ENCODE peak calls at places on chromosome 14, in four cellular contexts. G, R, T and P are unnamed samples.

GRCh38 chr14:67602995-67603545 is 3.0 kb upstream of the PIGH start:
- DNase-seq in G (peak), R (no peak), T (no peak), P (no peak)

GRCh38 chr14:89918721-89919120 is 35.8 kb downstream of the EFCAB11 start:
- DNase-seq in G (no peak), R (no peak), T (no peak), P (no peak)

GRCh38 chr14:104973215-104974145 is 4.7 kb downstream of the AHNAK2 start:
- DNase-seq in G (peak), R (peak), T (peak), P (peak)

GRCh38 chr14:75450381-75451276 is 22.8 kb downstream of the JDP2 start:
- DNase-seq in G (peak), R (no peak), T (peak), P (peak)

GRCh38 chr14:99231181-99231849 is 40.7 kb downstream of the BCL11B start:
- DNase-seq in G (no peak), R (peak), T (no peak), P (no peak)

GRCh38 chr14:105314287-105315185 is at the start of gene PACS2:
- DNase-seq in G (peak), R (peak), T (peak), P (peak)

GRCh38 chr14:29262979-29263378 is 496.4 kb downstream of the FOXG1 start:
- DNase-seq in G (peak), R (no peak), T (peak), P (no peak)

GRCh38 chr14:80390911-80391310 is 179.6 kb upstream of the DIO2 start:
- DNase-seq in G (peak), R (peak), T (peak), P (no peak)

GRCh38 chr14:65179918-65180724 is 77.8 kb upstream of the MAX start:
- DNase-seq in G (peak), R (no peak), T (peak), P (peak)

GRCh38 chr14:19800282-19801117 is 3.1 kb upstream of the OR4N2 start:
- DNase-seq in G (no peak), R (no peak), T (no peak), P (no peak)

GRCh38 chr14:24426912-24427536 is 2.4 kb downstream of the CBLN3 start:
- DNase-seq in G (no peak), R (no peak), T (no peak), P (no peak)

GRCh38 chr14:68230941-68231717 is 411.6 kb downstream of the RAD51B start:
- DNase-seq in G (peak), R (no peak), T (peak), P (no peak)

GRCh38 chr14:23398348-23398747 is 9.7 kb downstream of the MYH6 start:
- DNase-seq in G (no peak), R (no peak), T (no peak), P (no peak)

GRCh38 chr14:95361373-95362179 is 41.9 kb upstream of the CLMN start:
- DNase-seq in G (peak), R (peak), T (no peak), P (peak)

DNA sequence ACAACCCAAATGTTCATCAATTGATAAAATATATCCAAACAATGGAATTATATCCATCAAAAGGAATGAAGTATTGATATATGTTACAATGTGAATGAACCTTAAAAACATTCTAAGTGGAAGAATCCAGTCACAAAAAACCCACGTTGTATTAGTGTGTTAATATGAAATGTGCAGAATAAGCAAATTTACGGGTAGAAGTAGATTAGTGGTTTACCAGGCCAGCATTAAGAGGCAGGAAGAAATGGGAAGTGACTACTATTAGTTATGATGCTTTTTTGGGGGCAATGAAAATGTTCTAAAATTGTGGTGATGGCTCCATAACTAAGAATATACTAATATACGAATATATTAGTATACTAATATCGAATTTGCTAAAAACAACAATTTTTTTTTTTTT is 1.5 kb downstream of the COX16 start:
- DNase-seq in G (no peak), R (no peak), T (no peak), P (no peak)
- H3K4me3 ChIP-seq in G (peak), R (peak), T (no peak), P (peak)

DNA sequence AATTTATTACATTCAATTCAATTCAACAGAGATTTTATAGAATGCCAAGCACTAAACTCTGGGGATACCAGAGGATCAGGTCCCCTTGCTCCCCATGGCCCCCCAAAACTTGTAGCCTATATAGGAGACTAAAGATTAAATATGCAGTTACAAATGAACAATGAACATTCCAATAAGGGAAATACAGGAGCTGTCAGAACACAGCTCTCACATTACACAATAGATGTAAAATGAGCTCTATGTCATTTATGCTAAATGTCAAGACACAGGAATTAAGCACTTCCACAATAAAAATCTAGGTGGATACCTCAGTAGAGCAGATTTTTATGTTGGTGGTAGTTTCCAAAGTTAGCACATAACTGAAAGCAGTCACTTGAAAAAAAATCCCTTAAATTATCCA is 104.7 kb upstream of the EGLN3 start:
- DNase-seq in G (peak), R (no peak), T (no peak), P (no peak)
- H3K27ac ChIP-seq in G (no peak), R (no peak), T (no peak), P (no peak)

GRCh38 chr14:69882086-69882864 is 3.1 kb downstream of the SMOC1 start:
- DNase-seq in G (no peak), R (peak), T (no peak), P (no peak)
- H3K4me3 ChIP-seq in G (no peak), R (peak), T (no peak), P (no peak)

DNA sequence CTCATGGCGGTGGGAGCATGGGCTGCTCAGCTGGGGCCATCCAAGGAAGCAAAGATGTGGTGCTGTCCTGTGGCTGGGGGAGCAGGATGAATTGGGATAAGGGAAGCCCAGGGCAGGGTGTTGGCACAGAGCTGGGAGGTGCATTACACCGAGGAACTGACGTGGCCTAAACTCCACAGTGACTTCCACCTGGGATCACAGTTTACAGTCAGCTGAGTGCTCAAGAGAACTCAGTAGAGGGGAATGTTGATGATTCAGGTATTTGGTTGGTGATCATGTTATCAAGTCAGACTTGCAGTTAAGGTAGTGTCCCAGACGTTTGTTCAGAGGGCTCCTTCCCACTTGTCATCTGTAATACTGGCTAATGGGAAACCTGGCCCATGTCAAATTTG is 73.7 kb downstream of the PPP2R5C start:
- DNase-seq in G (peak), R (no peak), T (peak), P (no peak)
- H3K27ac ChIP-seq in G (peak), R (no peak), T (no peak), P (peak)